ENCODE peak calls at places on chromosomes 7 and 10, in nine cellular contexts. G is cardiac fibroblast; E is foreskin fibroblast; J is neural crest cell; S is fibroblast of mammary gland; M is heart left ventricle; C is CD8-positive, alpha-beta T cell; O is H9; T is AG09309. W is an unnamed sample.

GRCh38 chr7:131196808-131197207 is 130.9 kb upstream of the MKLN1 start:
- DNase-seq in G (peak; percentile 52), E (no peak), J (peak; percentile 17), S (peak; percentile 33), M (no peak), C (no peak), O (no peak), T (no peak), W (no peak)

GRCh38 chr7:292826-293225 is 2.9 kb downstream of the FOXL3 start:
- DNase-seq in G (no peak), E (no peak), J (no peak), S (no peak), M (no peak), C (no peak), O (no peak), T (no peak), W (peak; percentile 55)

GRCh38 chr10:95655571-95656290 is 780 bp downstream of the ALDH18A1 start:
- DNase-seq in G (peak; percentile 41), E (peak; percentile 20), J (peak; percentile 5), S (peak; percentile 60), M (no peak), C (peak; percentile 11), O (no peak), T (no peak), W (no peak)

GRCh38 chr10:65194555-65194954 is 1673.4 kb downstream of the REEP3 start:
- DNase-seq in G (peak; percentile 3), E (no peak), J (no peak), S (no peak), M (no peak), C (no peak), O (no peak), T (no peak), W (no peak)

GRCh38 chr10:125521721-125522680 is 161.0 kb downstream of the TEX36 start:
- DNase-seq in G (no peak), E (no peak), J (peak; percentile 36), S (no peak), M (no peak), C (no peak), O (peak; percentile 88), T (no peak), W (no peak)

GRCh38 chr7:134255814-134256213 is 60.9 kb downstream of the SLC35B4 start:
- DNase-seq in G (no peak), E (no peak), J (no peak), S (peak; percentile 3), M (no peak), C (no peak), O (peak; percentile 49), T (no peak), W (no peak)

GRCh38 chr10:97810476-97810875 is 38.7 kb upstream of the SFRP5 start:
- DNase-seq in G (no peak), E (no peak), J (no peak), S (no peak), M (no peak), C (no peak), O (no peak), T (no peak), W (no peak)

GRCh38 chr7:122858310-122858709 is 27.9 kb downstream of the CADPS2 start:
- DNase-seq in G (no peak), E (no peak), J (no peak), S (no peak), M (no peak), C (no peak), O (no peak), T (no peak), W (no peak)

GRCh38 chr7:12031638-12032037 is 179.5 kb upstream of the TMEM106B start:
- DNase-seq in G (peak; percentile 45), E (no peak), J (no peak), S (peak; percentile 49), M (no peak), C (no peak), O (peak; percentile 27), T (no peak), W (no peak)

GRCh38 chr7:148815612-148816011 is 68.5 kb downstream of the EZH2 start:
- DNase-seq in G (no peak), E (no peak), J (no peak), S (no peak), M (no peak), C (no peak), O (no peak), T (no peak), W (no peak)

GRCh38 chr10:25701651-25702050 is 232.4 kb upstream of the MYO3A start:
- DNase-seq in G (no peak), E (no peak), J (peak; percentile 48), S (no peak), M (no peak), C (no peak), O (peak; percentile 58), T (no peak), W (no peak)

GRCh38 chr7:45084336-45084735 is 4.4 kb downstream of the NACAD start:
- DNase-seq in G (no peak), E (no peak), J (no peak), S (no peak), M (no peak), C (no peak), O (no peak), T (no peak), W (no peak)

GRCh38 chr7:13411151-13411550 is 578.3 kb downstream of the ETV1 start:
- DNase-seq in G (no peak), E (no peak), J (no peak), S (no peak), M (no peak), C (no peak), O (no peak), T (no peak), W (no peak)

GRCh38 chr7:38367301-38367700 is 93.9 kb upstream of the TARP start:
- DNase-seq in G (no peak), E (no peak), J (no peak), S (peak; percentile 21), M (no peak), C (peak; percentile 30), O (no peak), T (no peak), W (no peak)

DNA sequence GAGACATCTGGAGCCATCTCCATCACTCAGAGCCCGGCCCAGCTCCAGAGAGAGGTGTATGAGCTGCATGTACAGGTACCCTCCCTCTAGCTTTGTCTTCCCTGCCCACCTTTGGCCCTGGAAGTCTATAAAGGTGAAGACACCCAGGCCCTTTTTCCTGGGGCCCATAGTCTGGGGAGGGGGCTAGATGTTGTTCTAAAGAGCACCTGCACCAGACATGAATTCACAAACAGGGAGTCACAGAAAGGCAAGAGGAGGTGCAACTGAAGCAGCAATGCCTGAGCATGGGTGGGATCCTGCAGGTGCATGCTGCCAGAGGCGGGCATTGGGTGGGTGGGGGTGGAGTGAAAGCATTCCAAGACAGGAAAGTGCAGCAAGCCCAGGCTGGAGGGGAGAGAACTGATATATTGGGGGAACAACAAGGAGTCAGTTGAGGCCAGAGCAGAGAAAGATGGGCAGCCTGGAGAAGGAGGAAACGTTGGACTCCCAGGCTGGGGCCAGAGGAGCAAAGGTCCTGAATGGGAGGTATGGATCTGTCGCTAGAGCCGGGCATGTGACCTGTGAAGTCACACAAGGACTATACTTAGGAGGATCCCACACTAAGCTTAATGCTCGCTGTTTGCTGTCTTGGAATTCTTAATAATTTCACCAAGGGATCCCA is 11.6 kb downstream of the CDHR1 start:
- DNase-seq in G (no peak), E (no peak), J (no peak), S (no peak), M (no peak), C (no peak), O (no peak), T (no peak), W (no peak)
- TF ChIP-seq CTCF in G (no peak), E (no peak), J (peak; percentile 7), S (no peak), M (no peak), C (no peak), O (no peak), T (no peak), W (peak; percentile 43)

DNA sequence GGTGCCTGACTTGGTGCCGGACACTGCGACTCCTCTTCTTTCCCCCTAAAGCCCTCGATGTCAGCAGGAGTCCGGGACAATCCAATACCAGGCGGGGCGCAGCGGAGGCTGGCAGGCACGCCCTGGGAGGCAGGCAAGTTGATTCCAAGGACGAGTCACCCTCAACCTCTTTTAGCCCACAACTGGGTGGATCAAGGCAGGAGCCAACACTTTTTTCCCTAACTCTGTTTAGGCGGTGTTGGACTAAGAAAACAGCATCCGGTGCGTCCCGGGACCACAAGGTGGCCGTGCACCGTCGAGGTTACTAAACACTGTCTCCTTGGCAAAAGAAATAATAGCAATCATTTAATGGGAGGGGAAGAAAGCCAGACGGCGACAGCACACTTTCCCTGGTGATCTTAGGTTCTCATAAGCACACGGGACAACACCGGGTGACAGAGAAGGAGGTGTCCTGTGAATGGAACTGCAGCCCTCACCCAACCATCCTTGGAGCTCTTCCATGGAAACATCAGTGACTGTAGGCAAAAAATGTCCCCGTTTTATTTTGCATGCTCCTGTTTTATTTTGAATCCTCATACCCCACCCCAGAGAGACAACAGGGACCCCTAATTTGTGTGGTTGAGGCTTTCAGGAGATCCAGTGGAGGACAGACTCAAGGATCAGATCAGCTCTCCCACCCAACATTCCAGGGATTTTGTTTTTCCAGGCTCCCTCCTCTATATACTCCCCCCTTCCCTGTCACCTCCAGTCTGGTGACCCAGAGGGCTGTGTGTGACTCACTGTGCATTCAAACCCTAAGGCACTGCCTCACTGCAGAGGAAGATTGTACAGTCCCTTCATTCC is 1.3 kb upstream of the CALCR start:
- DNase-seq in G (no peak), E (no peak), J (no peak), S (no peak), M (no peak), C (no peak), O (peak; percentile 42), T (no peak), W (no peak)
- TF ChIP-seq CTCF in G (no peak), E (no peak), J (peak; percentile 17), S (no peak), M (no peak), C (no peak), O (peak; percentile 37), T (no peak), W (peak; percentile 25)

DNA sequence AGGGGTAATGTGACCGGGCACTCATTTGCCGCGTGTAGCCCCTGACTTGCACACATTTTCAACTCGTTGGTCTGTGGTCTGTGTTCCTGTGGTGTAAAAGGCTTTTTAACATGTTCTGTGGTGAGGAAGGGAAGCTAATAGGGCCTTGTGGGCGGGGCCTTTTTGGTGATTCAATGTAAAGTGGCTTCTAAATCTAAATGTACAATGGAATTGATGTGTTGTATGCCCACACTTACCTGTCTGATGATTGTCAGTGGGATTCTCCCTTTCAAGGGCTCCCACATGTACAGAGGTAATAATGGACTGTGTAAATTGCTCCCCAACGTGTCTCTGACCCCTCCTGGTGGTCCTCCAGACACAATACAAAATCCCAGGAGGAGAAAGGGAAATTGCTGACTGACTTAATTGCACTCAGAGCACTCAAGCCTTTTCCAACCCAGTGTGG is 43.1 kb upstream of the GATAD1 start:
- DNase-seq in G (peak; percentile 12), E (no peak), J (no peak), S (no peak), M (no peak), C (peak; percentile 39), O (no peak), T (no peak), W (no peak)
- TF ChIP-seq CTCF in G (no peak), E (no peak), J (no peak), S (no peak), M (no peak), C (no peak), O (peak; percentile 52), T (no peak), W (no peak)

DNA sequence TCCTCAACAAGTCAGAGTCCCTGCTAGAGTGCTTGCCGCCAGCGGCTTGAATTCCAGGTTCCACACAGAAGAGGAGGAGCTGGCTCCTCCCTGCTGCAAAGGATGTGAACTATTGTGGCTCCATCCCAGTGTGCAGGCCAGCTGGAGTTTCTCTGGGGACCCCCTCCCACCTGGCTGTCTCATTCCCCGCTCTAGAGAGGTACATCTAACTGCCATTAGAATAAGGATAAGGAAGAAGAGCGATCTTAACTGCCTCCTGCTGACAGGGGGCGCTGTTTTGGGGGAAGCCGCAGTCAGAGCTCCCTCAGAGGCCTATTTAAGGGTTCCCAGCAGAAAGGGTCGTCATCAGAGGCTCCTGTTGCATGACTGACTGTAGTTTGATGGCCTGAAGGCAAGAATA is 40.8 kb upstream of the HECW1 start:
- DNase-seq in G (peak; percentile 14), E (no peak), J (peak; percentile 27), S (peak; percentile 11), M (no peak), C (no peak), O (peak; percentile 91), T (no peak), W (no peak)
- TF ChIP-seq CTCF in G (peak; percentile 45), E (peak; percentile 19), J (peak; percentile 59), S (peak; percentile 42), M (no peak), C (no peak), O (peak; percentile 94), T (peak; percentile 38), W (peak; percentile 71)

W was measured in type B pancreatic cell.